ENCODE peak calls at places on chromosome 14, in four cellular contexts. One of them, this sample, is unnamed.

GRCh38 chr14:36293824-36294223 is 26.6 kb downstream of the MBIP start:
- DNase-seq in cardiac fibroblast: peak
- DNase-seq in RWPE2: no peak
- DNase-seq in CD8-positive, alpha-beta T cell: no peak
- DNase-seq in this sample: peak

GRCh38 chr14:90381011-90381790 is 15.6 kb upstream of the CALM1 start:
- DNase-seq in cardiac fibroblast: no peak
- DNase-seq in CD8-positive, alpha-beta T cell: no peak
- DNase-seq in RWPE2: no peak
- DNase-seq in this sample: peak

GRCh38 chr14:100471451-100472093 is 115.6 kb downstream of the BEGAIN start:
- DNase-seq in cardiac fibroblast: no peak
- DNase-seq in RWPE2: no peak
- DNase-seq in CD8-positive, alpha-beta T cell: no peak
- DNase-seq in this sample: no peak

GRCh38 chr14:104885031-104885972 is 20.2 kb downstream of the CEP170B start:
- DNase-seq in CD8-positive, alpha-beta T cell: no peak
- DNase-seq in RWPE2: peak
- DNase-seq in cardiac fibroblast: no peak
- DNase-seq in this sample: no peak

GRCh38 chr14:39005044-39005736 is 97.8 kb downstream of the SEC23A start:
- DNase-seq in CD8-positive, alpha-beta T cell: no peak
- DNase-seq in cardiac fibroblast: peak
- DNase-seq in RWPE2: no peak
- DNase-seq in this sample: no peak

GRCh38 chr14:30125322-30125944 is 197.8 kb upstream of the PRKD1 start:
- DNase-seq in RWPE2: no peak
- DNase-seq in cardiac fibroblast: peak
- DNase-seq in CD8-positive, alpha-beta T cell: no peak
- DNase-seq in this sample: no peak

GRCh38 chr14:85934886-85935254 is 404.9 kb downstream of the FLRT2 start:
- DNase-seq in cardiac fibroblast: peak
- DNase-seq in RWPE2: no peak
- DNase-seq in CD8-positive, alpha-beta T cell: no peak
- DNase-seq in this sample: no peak

GRCh38 chr14:32693114-32693513 is 245.6 kb upstream of the NPAS3 start:
- DNase-seq in RWPE2: no peak
- DNase-seq in cardiac fibroblast: peak
- DNase-seq in CD8-positive, alpha-beta T cell: no peak
- DNase-seq in this sample: peak

GRCh38 chr14:50021261-50021660 is 95.1 kb downstream of the VCPKMT start:
- DNase-seq in RWPE2: no peak
- DNase-seq in cardiac fibroblast: no peak
- DNase-seq in CD8-positive, alpha-beta T cell: no peak
- DNase-seq in this sample: no peak

GRCh38 chr14:92577321-92577742 is 63.8 kb downstream of the RIN3 start:
- DNase-seq in cardiac fibroblast: no peak
- DNase-seq in CD8-positive, alpha-beta T cell: peak
- DNase-seq in RWPE2: no peak
- DNase-seq in this sample: no peak

GRCh38 chr14:79199217-79199616 is 1012.1 kb downstream of the DIO2 start:
- DNase-seq in CD8-positive, alpha-beta T cell: no peak
- DNase-seq in RWPE2: no peak
- DNase-seq in cardiac fibroblast: no peak
- DNase-seq in this sample: no peak

GRCh38 chr14:53147208-53147607 is 5.9 kb downstream of the DDHD1 start:
- DNase-seq in CD8-positive, alpha-beta T cell: no peak
- DNase-seq in RWPE2: no peak
- DNase-seq in cardiac fibroblast: no peak
- DNase-seq in this sample: no peak

GRCh38 chr14:53149656-53150319 is 3.3 kb downstream of the DDHD1 start:
- DNase-seq in cardiac fibroblast: no peak
- DNase-seq in RWPE2: no peak
- DNase-seq in CD8-positive, alpha-beta T cell: no peak
- DNase-seq in this sample: no peak

GRCh38 chr14:53148612-53149202 is 4.4 kb downstream of the DDHD1 start:
- DNase-seq in RWPE2: no peak
- DNase-seq in cardiac fibroblast: peak
- DNase-seq in CD8-positive, alpha-beta T cell: no peak
- DNase-seq in this sample: no peak

GRCh38 chr14:53146739-53147138 is 6.4 kb downstream of the DDHD1 start:
- DNase-seq in CD8-positive, alpha-beta T cell: no peak
- DNase-seq in cardiac fibroblast: no peak
- DNase-seq in RWPE2: no peak
- DNase-seq in this sample: no peak

GRCh38 chr14:53147893-53148292 is 5.2 kb downstream of the DDHD1 start:
- DNase-seq in CD8-positive, alpha-beta T cell: no peak
- DNase-seq in RWPE2: no peak
- DNase-seq in cardiac fibroblast: no peak
- DNase-seq in this sample: no peak
- H3K4me3 ChIP-seq in CD8-positive, alpha-beta T cell: no peak
- H3K4me3 ChIP-seq in RWPE2: no peak
- H3K4me3 ChIP-seq in cardiac fibroblast: no peak
- H3K4me3 ChIP-seq in this sample: no peak

GRCh38 chr14:20797159-20797558 is 5.5 kb downstream of the RNASE1 start:
- DNase-seq in cardiac fibroblast: no peak
- DNase-seq in RWPE2: no peak
- DNase-seq in CD8-positive, alpha-beta T cell: no peak
- DNase-seq in this sample: no peak

GRCh38 chr14:20798932-20799331 is 3.7 kb downstream of the RNASE1 start:
- DNase-seq in CD8-positive, alpha-beta T cell: no peak
- DNase-seq in RWPE2: no peak
- DNase-seq in cardiac fibroblast: no peak
- DNase-seq in this sample: no peak

GRCh38 chr14:20798318-20798717 is 4.3 kb downstream of the RNASE1 start:
- DNase-seq in cardiac fibroblast: no peak
- DNase-seq in CD8-positive, alpha-beta T cell: no peak
- DNase-seq in RWPE2: no peak
- DNase-seq in this sample: no peak

GRCh38 chr14:20799955-20800544 is 2.6 kb downstream of the RNASE1 start:
- DNase-seq in RWPE2: no peak
- DNase-seq in cardiac fibroblast: no peak
- DNase-seq in CD8-positive, alpha-beta T cell: no peak
- DNase-seq in this sample: no peak

DNA sequence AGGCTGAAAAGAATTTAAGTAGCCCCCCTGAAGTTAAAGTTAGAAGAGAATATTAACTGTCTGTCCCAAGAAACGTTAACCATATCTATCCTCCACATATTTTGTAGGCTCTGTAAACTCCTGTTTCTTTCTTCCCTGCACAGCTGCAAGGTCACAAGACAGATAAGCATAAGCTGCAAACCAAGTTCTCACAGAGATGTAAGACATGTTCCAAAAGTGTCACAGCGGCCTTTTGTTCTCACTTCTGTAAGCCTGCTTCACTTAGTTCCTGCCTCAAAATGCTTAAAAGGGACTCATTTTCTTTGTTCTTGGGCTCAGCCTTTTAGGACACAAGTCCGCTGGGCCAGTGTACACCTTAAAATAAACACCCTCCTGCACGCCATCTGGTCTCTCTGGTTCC is 3.2 kb downstream of the RNASE1 start:
- DNase-seq in RWPE2: no peak
- DNase-seq in CD8-positive, alpha-beta T cell: no peak
- DNase-seq in cardiac fibroblast: no peak
- DNase-seq in this sample: no peak
- H3K4me3 ChIP-seq in RWPE2: no peak
- H3K4me3 ChIP-seq in CD8-positive, alpha-beta T cell: no peak
- H3K4me3 ChIP-seq in cardiac fibroblast: no peak
- H3K4me3 ChIP-seq in this sample: no peak

GRCh38 chr14:77270361-77271112 is 469 bp downstream of the NGB start:
- DNase-seq in RWPE2: no peak
- DNase-seq in cardiac fibroblast: no peak
- DNase-seq in CD8-positive, alpha-beta T cell: no peak
- DNase-seq in this sample: no peak
- H3K4me3 ChIP-seq in RWPE2: peak
- H3K4me3 ChIP-seq in cardiac fibroblast: no peak
- H3K4me3 ChIP-seq in CD8-positive, alpha-beta T cell: no peak
- H3K4me3 ChIP-seq in this sample: no peak

DNA sequence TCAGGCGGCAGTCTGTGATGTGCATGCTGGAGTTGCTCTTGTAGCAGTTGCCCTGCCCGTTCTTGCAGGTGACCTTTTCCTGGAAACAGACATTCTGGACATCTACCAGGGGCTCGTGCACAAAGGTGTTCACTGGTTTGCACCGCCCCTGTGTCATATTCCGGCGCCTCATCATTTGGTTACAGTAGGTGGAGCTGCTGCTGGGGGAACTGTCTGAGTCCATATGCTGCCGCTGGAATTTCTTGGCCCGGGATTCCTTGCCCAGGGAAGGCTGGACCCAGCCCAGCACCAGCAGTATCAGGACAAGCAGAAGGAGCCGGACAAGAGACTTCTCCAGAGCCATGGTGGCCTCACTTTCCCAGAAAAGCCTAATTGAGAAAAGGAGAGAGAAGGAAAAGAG is 918 bp downstream of the RNASE1 start:
- DNase-seq in cardiac fibroblast: no peak
- DNase-seq in CD8-positive, alpha-beta T cell: no peak
- DNase-seq in RWPE2: no peak
- DNase-seq in this sample: no peak
- H3K4me3 ChIP-seq in cardiac fibroblast: no peak
- H3K4me3 ChIP-seq in CD8-positive, alpha-beta T cell: no peak
- H3K4me3 ChIP-seq in RWPE2: no peak
- H3K4me3 ChIP-seq in this sample: no peak

DNA sequence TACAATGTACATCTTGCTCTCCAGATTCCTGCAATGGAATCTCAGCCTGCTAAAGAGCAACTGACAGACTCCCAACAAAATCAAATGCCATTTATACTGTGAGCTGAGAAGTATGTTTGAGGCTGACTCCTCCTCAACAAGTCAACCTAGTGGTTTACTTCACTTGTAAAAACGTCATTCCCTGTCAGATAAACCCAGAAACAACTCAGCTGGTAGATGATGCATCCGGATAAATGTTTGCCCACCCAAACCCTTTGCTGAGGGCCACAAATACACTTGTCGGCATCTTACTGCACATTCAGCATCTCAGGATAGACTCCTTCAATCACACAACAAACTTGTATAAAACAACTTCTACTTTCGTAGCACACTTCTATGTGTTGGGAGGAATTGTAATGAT is 313.9 kb downstream of the GALC start:
- DNase-seq in cardiac fibroblast: no peak
- DNase-seq in RWPE2: no peak
- DNase-seq in CD8-positive, alpha-beta T cell: no peak
- DNase-seq in this sample: no peak
- H3K4me3 ChIP-seq in cardiac fibroblast: no peak
- H3K4me3 ChIP-seq in RWPE2: no peak
- H3K4me3 ChIP-seq in CD8-positive, alpha-beta T cell: no peak
- H3K4me3 ChIP-seq in this sample: no peak

GRCh38 chr14:24398943-24399801 is at the start of gene NYNRIN:
- DNase-seq in CD8-positive, alpha-beta T cell: peak
- DNase-seq in RWPE2: no peak
- DNase-seq in cardiac fibroblast: no peak
- DNase-seq in this sample: no peak
- H3K4me3 ChIP-seq in CD8-positive, alpha-beta T cell: peak
- H3K4me3 ChIP-seq in RWPE2: peak
- H3K4me3 ChIP-seq in cardiac fibroblast: peak
- H3K4me3 ChIP-seq in this sample: peak

This sample was measured in skeletal muscle cell.